ENCODE peak calls at places on chromosomes 13 and 19, in eight cellular contexts. One of them, this sample, is unnamed.

GRCh38 chr19:17121736-17122293 is 46.2 kb downstream of the MYO9B start:
- DNase-seq in right lobe of liver: no peak
- DNase-seq in NB4: no peak
- DNase-seq in left ventricle myocardium inferior: no peak
- DNase-seq in cardiac muscle cell: peak
- DNase-seq in brain microvascular endothelial cell: peak
- DNase-seq in lung: no peak
- DNase-seq in IMR-90: peak
- DNase-seq in this sample: no peak

GRCh38 chr13:70188567-70188966 is 80.3 kb upstream of the KLHL1 start:
- DNase-seq in right lobe of liver: no peak
- DNase-seq in lung: no peak
- DNase-seq in IMR-90: no peak
- DNase-seq in cardiac muscle cell: no peak
- DNase-seq in NB4: no peak
- DNase-seq in brain microvascular endothelial cell: no peak
- DNase-seq in left ventricle myocardium inferior: no peak
- DNase-seq in this sample: no peak

GRCh38 chr19:45514376-45515051 is 7.2 kb downstream of the VASP start:
- DNase-seq in right lobe of liver: peak
- DNase-seq in lung: no peak
- DNase-seq in cardiac muscle cell: no peak
- DNase-seq in brain microvascular endothelial cell: no peak
- DNase-seq in NB4: no peak
- DNase-seq in left ventricle myocardium inferior: no peak
- DNase-seq in IMR-90: no peak
- DNase-seq in this sample: no peak

GRCh38 chr13:72495681-72496080 is 231.7 kb downstream of the MZT1 start:
- DNase-seq in IMR-90: no peak
- DNase-seq in right lobe of liver: no peak
- DNase-seq in lung: no peak
- DNase-seq in brain microvascular endothelial cell: no peak
- DNase-seq in cardiac muscle cell: no peak
- DNase-seq in NB4: no peak
- DNase-seq in left ventricle myocardium inferior: no peak
- DNase-seq in this sample: no peak

GRCh38 chr13:112710855-112711527 is 21.2 kb downstream of the ATP11A start:
- DNase-seq in brain microvascular endothelial cell: no peak
- DNase-seq in cardiac muscle cell: peak
- DNase-seq in lung: no peak
- DNase-seq in right lobe of liver: no peak
- DNase-seq in NB4: peak
- DNase-seq in left ventricle myocardium inferior: peak
- DNase-seq in IMR-90: no peak
- DNase-seq in this sample: no peak

GRCh38 chr13:68927387-68928026 is 1180.1 kb upstream of the ATXN8OS start:
- DNase-seq in brain microvascular endothelial cell: no peak
- DNase-seq in right lobe of liver: no peak
- DNase-seq in left ventricle myocardium inferior: no peak
- DNase-seq in cardiac muscle cell: no peak
- DNase-seq in lung: no peak
- DNase-seq in NB4: peak
- DNase-seq in IMR-90: no peak
- DNase-seq in this sample: no peak

GRCh38 chr13:85501616-85502015 is 297.6 kb downstream of the SLITRK6 start:
- DNase-seq in left ventricle myocardium inferior: no peak
- DNase-seq in brain microvascular endothelial cell: no peak
- DNase-seq in IMR-90: no peak
- DNase-seq in lung: no peak
- DNase-seq in NB4: no peak
- DNase-seq in right lobe of liver: no peak
- DNase-seq in cardiac muscle cell: no peak
- DNase-seq in this sample: no peak

GRCh38 chr19:43538922-43539321 is 5.9 kb downstream of the ZNF575 start:
- DNase-seq in right lobe of liver: no peak
- DNase-seq in cardiac muscle cell: no peak
- DNase-seq in left ventricle myocardium inferior: no peak
- DNase-seq in lung: no peak
- DNase-seq in IMR-90: no peak
- DNase-seq in brain microvascular endothelial cell: no peak
- DNase-seq in NB4: no peak
- DNase-seq in this sample: no peak

GRCh38 chr13:99303863-99304521 is 3.2 kb downstream of the GPR183 start:
- DNase-seq in lung: no peak
- DNase-seq in cardiac muscle cell: no peak
- DNase-seq in IMR-90: no peak
- DNase-seq in NB4: peak
- DNase-seq in brain microvascular endothelial cell: no peak
- DNase-seq in left ventricle myocardium inferior: no peak
- DNase-seq in right lobe of liver: no peak
- DNase-seq in this sample: no peak

GRCh38 chr19:44643605-44644390 is at the start of gene PVR:
- DNase-seq in brain microvascular endothelial cell: peak
- DNase-seq in IMR-90: peak
- DNase-seq in lung: peak
- DNase-seq in left ventricle myocardium inferior: peak
- DNase-seq in NB4: peak
- DNase-seq in right lobe of liver: peak
- DNase-seq in cardiac muscle cell: peak
- DNase-seq in this sample: peak

GRCh38 chr19:45972944-45973525 is 630 bp downstream of the NOVA2 start:
- DNase-seq in NB4: no peak
- DNase-seq in IMR-90: no peak
- DNase-seq in left ventricle myocardium inferior: no peak
- DNase-seq in cardiac muscle cell: no peak
- DNase-seq in lung: no peak
- DNase-seq in brain microvascular endothelial cell: no peak
- DNase-seq in right lobe of liver: no peak
- DNase-seq in this sample: no peak

GRCh38 chr19:30421571-30421970 is 49.4 kb downstream of the ZNF536 start:
- DNase-seq in lung: no peak
- DNase-seq in left ventricle myocardium inferior: no peak
- DNase-seq in cardiac muscle cell: no peak
- DNase-seq in IMR-90: no peak
- DNase-seq in brain microvascular endothelial cell: no peak
- DNase-seq in NB4: no peak
- DNase-seq in right lobe of liver: no peak
- DNase-seq in this sample: no peak

GRCh38 chr13:34347784-34348573 is 530.0 kb downstream of the RFC3 start:
- DNase-seq in cardiac muscle cell: no peak
- DNase-seq in left ventricle myocardium inferior: no peak
- DNase-seq in IMR-90: no peak
- DNase-seq in lung: no peak
- DNase-seq in brain microvascular endothelial cell: no peak
- DNase-seq in right lobe of liver: no peak
- DNase-seq in NB4: no peak
- DNase-seq in this sample: no peak

GRCh38 chr19:51195616-51196015 is 29.3 kb upstream of the CD33 start:
- DNase-seq in brain microvascular endothelial cell: no peak
- DNase-seq in right lobe of liver: no peak
- DNase-seq in lung: no peak
- DNase-seq in cardiac muscle cell: no peak
- DNase-seq in IMR-90: no peak
- DNase-seq in left ventricle myocardium inferior: no peak
- DNase-seq in NB4: no peak
- DNase-seq in this sample: no peak

GRCh38 chr13:74132768-74133656 is 1.2 kb downstream of the KLF12 start:
- DNase-seq in brain microvascular endothelial cell: no peak
- DNase-seq in cardiac muscle cell: peak
- DNase-seq in left ventricle myocardium inferior: peak
- DNase-seq in right lobe of liver: no peak
- DNase-seq in lung: no peak
- DNase-seq in IMR-90: peak
- DNase-seq in NB4: no peak
- DNase-seq in this sample: peak

GRCh38 chr19:34481861-34482379 is 362 bp downstream of the WTIP start:
- DNase-seq in NB4: no peak
- DNase-seq in lung: no peak
- DNase-seq in IMR-90: no peak
- DNase-seq in left ventricle myocardium inferior: peak
- DNase-seq in brain microvascular endothelial cell: no peak
- DNase-seq in cardiac muscle cell: no peak
- DNase-seq in right lobe of liver: peak
- DNase-seq in this sample: peak

GRCh38 chr13:30690282-30691188 is 44.8 kb upstream of the ALOX5AP start:
- DNase-seq in lung: peak
- DNase-seq in right lobe of liver: peak
- DNase-seq in cardiac muscle cell: peak
- DNase-seq in left ventricle myocardium inferior: peak
- DNase-seq in NB4: peak
- DNase-seq in IMR-90: peak
- DNase-seq in brain microvascular endothelial cell: peak
- DNase-seq in this sample: peak

GRCh38 chr19:40598918-40599307 is 2.3 kb upstream of the LTBP4 start:
- DNase-seq in lung: no peak
- DNase-seq in IMR-90: no peak
- DNase-seq in left ventricle myocardium inferior: no peak
- DNase-seq in right lobe of liver: no peak
- DNase-seq in NB4: no peak
- DNase-seq in cardiac muscle cell: no peak
- DNase-seq in brain microvascular endothelial cell: no peak
- DNase-seq in this sample: no peak

GRCh38 chr19:53308339-53308811 is 25.2 kb upstream of the ZNF845 start:
- DNase-seq in lung: no peak
- DNase-seq in brain microvascular endothelial cell: no peak
- DNase-seq in NB4: no peak
- DNase-seq in cardiac muscle cell: peak
- DNase-seq in left ventricle myocardium inferior: peak
- DNase-seq in right lobe of liver: no peak
- DNase-seq in IMR-90: no peak
- DNase-seq in this sample: peak

GRCh38 chr13:109616021-109616420 is 170.4 kb downstream of the IRS2 start:
- DNase-seq in right lobe of liver: no peak
- DNase-seq in left ventricle myocardium inferior: no peak
- DNase-seq in lung: no peak
- DNase-seq in cardiac muscle cell: no peak
- DNase-seq in brain microvascular endothelial cell: no peak
- DNase-seq in NB4: no peak
- DNase-seq in IMR-90: no peak
- DNase-seq in this sample: no peak

GRCh38 chr13:45522571-45522970 is 57.8 kb downstream of the COG3 start:
- DNase-seq in lung: no peak
- DNase-seq in brain microvascular endothelial cell: no peak
- DNase-seq in left ventricle myocardium inferior: no peak
- DNase-seq in cardiac muscle cell: no peak
- DNase-seq in NB4: no peak
- DNase-seq in IMR-90: peak
- DNase-seq in right lobe of liver: no peak
- DNase-seq in this sample: peak
- TF ChIP-seq CTCF in lung: no peak
- TF ChIP-seq CTCF in brain microvascular endothelial cell: no peak
- TF ChIP-seq CTCF in left ventricle myocardium inferior: no peak
- TF ChIP-seq CTCF in cardiac muscle cell: no peak
- TF ChIP-seq CTCF in NB4: no peak
- TF ChIP-seq CTCF in IMR-90: no peak
- TF ChIP-seq CTCF in right lobe of liver: no peak
- TF ChIP-seq CTCF in this sample: no peak

DNA sequence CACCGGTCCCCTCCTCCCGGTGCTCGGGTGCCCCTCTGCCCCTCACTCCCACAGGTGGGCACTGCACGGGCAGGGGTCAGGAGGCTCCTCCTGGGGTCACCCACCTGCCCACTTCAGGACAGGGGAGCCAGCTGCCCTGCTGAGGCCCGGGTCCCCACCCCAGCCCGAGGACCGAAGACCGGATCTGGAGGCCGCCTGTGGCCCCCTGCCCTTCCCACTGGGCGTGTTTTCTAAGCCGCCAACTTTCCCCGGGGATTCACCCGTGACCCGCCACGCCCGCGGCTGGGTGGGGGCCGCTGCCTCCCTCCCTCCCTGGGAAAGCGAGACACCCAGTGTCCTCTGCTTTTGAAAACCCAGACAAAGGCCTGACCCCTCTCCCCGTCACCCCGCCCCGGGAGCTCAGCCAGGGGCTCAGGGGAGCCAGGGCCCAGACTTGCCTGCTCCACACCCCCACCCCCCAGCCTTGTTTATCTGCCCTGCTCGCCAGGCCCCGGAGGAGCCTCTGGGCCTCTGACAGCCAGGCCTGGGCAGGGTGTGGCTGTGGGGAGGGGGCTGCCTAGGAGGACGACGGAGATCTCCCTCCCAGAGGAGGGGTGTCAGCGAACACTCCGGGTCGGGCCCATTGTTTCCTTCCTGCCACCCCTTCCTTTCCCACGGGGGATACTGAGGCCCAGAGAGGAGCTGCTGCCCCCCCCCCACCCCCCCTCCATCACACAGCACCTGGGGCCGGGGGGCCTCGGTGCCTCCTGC is 1.4 kb downstream of the PALM start:
- DNase-seq in right lobe of liver: no peak
- DNase-seq in NB4: no peak
- DNase-seq in left ventricle myocardium inferior: peak
- DNase-seq in cardiac muscle cell: no peak
- DNase-seq in lung: no peak
- DNase-seq in brain microvascular endothelial cell: no peak
- DNase-seq in IMR-90: no peak
- DNase-seq in this sample: no peak
- H3K4me3 ChIP-seq in right lobe of liver: peak
- H3K4me3 ChIP-seq in NB4: no peak
- H3K4me3 ChIP-seq in left ventricle myocardium inferior: peak
- H3K4me3 ChIP-seq in cardiac muscle cell: peak
- H3K4me3 ChIP-seq in lung: peak
- H3K4me3 ChIP-seq in brain microvascular endothelial cell: no peak
- H3K4me3 ChIP-seq in IMR-90: peak
- H3K4me3 ChIP-seq in this sample: no peak

DNA sequence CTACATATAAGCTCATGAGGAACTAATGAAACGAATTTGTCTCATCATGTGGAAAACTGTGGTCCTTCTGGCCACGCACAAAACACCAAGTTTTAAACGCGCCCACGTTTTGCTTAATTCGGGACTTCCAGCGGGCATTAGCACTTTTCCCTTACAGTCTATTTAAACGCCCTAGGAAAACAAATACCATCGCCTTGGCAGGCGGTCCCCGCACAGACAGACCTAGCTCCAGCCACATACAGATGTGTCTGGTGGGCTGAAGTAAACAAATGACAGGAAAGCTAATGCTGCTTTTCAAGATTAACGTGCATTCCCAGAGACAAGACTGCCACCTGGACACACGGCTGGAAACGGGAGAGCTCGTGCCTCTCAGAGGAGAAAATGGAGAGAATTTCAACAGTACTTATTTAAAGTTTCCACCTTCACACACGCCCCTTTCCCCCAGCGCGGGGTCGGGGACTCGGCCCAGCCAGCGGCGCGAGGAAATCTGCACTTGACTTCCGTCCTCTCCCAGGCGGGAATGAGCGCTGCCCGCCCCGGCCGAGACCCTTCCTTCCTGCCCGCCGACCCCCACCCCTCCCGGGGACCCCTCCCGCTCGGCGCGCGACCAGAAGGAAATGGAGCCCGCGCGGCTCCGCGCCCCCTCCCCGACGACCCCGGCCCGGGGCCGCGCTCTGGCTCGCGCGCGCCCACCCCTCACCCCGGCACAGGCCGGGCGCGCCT is 929 bp downstream of the USP12 start:
- DNase-seq in left ventricle myocardium inferior: peak
- DNase-seq in lung: peak
- DNase-seq in NB4: peak
- DNase-seq in right lobe of liver: peak
- DNase-seq in IMR-90: no peak
- DNase-seq in brain microvascular endothelial cell: no peak
- DNase-seq in cardiac muscle cell: peak
- DNase-seq in this sample: peak
- TF ChIP-seq CTCF in left ventricle myocardium inferior: no peak
- TF ChIP-seq CTCF in lung: no peak
- TF ChIP-seq CTCF in NB4: no peak
- TF ChIP-seq CTCF in right lobe of liver: no peak
- TF ChIP-seq CTCF in IMR-90: no peak
- TF ChIP-seq CTCF in brain microvascular endothelial cell: no peak
- TF ChIP-seq CTCF in cardiac muscle cell: peak
- TF ChIP-seq CTCF in this sample: no peak

GRCh38 chr13:48977973-48978372 is 2.3 kb downstream of the FNDC3A start:
- DNase-seq in IMR-90: peak
- DNase-seq in cardiac muscle cell: no peak
- DNase-seq in NB4: no peak
- DNase-seq in lung: no peak
- DNase-seq in brain microvascular endothelial cell: peak
- DNase-seq in left ventricle myocardium inferior: no peak
- DNase-seq in right lobe of liver: no peak
- DNase-seq in this sample: peak
- H3K4me3 ChIP-seq in IMR-90: peak
- H3K4me3 ChIP-seq in cardiac muscle cell: peak
- H3K4me3 ChIP-seq in NB4: peak
- H3K4me3 ChIP-seq in lung: no peak
- H3K4me3 ChIP-seq in brain microvascular endothelial cell: peak
- H3K4me3 ChIP-seq in left ventricle myocardium inferior: peak
- H3K4me3 ChIP-seq in right lobe of liver: peak
- H3K4me3 ChIP-seq in this sample: peak